ENCODE peak calls at places on chromosomes 5 and 9, in eight cellular contexts. Z, Q, N, B, D, P, E and K are unnamed samples. For H4K20me1 and H3K4me1, the result is how much of the 10 kb centered on the place peaks cover.

GRCh38 chr9:83011611-83012010 is 51.3 kb downstream of the RASEF start:
- DNase-seq in Z (no peak), Q (no peak), N (no peak), B (no peak), D (no peak), P (peak), E (no peak), K (no peak)

GRCh38 chr9:99962685-99963261 is 56.3 kb downstream of the STX17 start:
- DNase-seq in Z (peak), Q (no peak), N (no peak), B (no peak), D (no peak), P (peak), E (no peak), K (no peak)

GRCh38 chr9:105672711-105673234 is 10.5 kb downstream of the TAL2 start:
- DNase-seq in Z (no peak), Q (no peak), N (no peak), B (no peak), D (no peak), P (no peak), E (peak), K (no peak)

GRCh38 chr5:73198833-73199592 is 26.0 kb downstream of the TMEM174 start:
- DNase-seq in Z (no peak), Q (no peak), N (no peak), B (no peak), D (no peak), P (no peak), E (no peak), K (no peak)

GRCh38 chr9:18216376-18216775 is 257.6 kb upstream of the ADAMTSL1 start:
- DNase-seq in Z (no peak), Q (no peak), N (no peak), B (no peak), D (no peak), P (no peak), E (no peak), K (no peak)

GRCh38 chr5:7983433-7983832 is 114.5 kb downstream of the MTRR start:
- DNase-seq in Z (no peak), Q (no peak), N (no peak), B (no peak), D (no peak), P (no peak), E (no peak), K (no peak)

GRCh38 chr9:137456864-137457405 is 2.2 kb downstream of the NSMF start:
- DNase-seq in Z (no peak), Q (no peak), N (no peak), B (no peak), D (no peak), P (no peak), E (no peak), K (no peak)

GRCh38 chr5:150068472-150068871 is 17.9 kb downstream of the CSF1R start:
- DNase-seq in Z (no peak), Q (no peak), N (peak), B (no peak), D (no peak), P (no peak), E (no peak), K (peak)

GRCh38 chr9:38388283-38389223 is 3.9 kb upstream of the ALDH1B1 start:
- DNase-seq in Z (no peak), Q (no peak), N (no peak), B (no peak), D (no peak), P (peak), E (no peak), K (no peak)

GRCh38 chr5:77843570-77844407 is 67.7 kb upstream of the TBCA start:
- DNase-seq in Z (no peak), Q (no peak), N (no peak), B (peak), D (no peak), P (no peak), E (no peak), K (no peak)

GRCh38 chr5:150347003-150347402 is 10.5 kb upstream of the TCOF1 start:
- DNase-seq in Z (no peak), Q (no peak), N (no peak), B (no peak), D (no peak), P (no peak), E (no peak), K (no peak)

GRCh38 chr9:34171753-34172535 is 6.9 kb upstream of the UBAP1 start:
- DNase-seq in Z (no peak), Q (no peak), N (no peak), B (no peak), D (no peak), P (no peak), E (peak), K (no peak)

GRCh38 chr9:19799784-19800183 is 10.9 kb upstream of the SLC24A2 start:
- DNase-seq in Z (no peak), Q (no peak), N (no peak), B (no peak), D (no peak), P (no peak), E (no peak), K (no peak)

GRCh38 chr9:127907867-127908659 is 8.7 kb upstream of the ST6GALNAC6 start:
- DNase-seq in Z (no peak), Q (no peak), N (no peak), B (no peak), D (no peak), P (no peak), E (no peak), K (no peak)

GRCh38 chr9:82057805-82058204 is 69.2 kb downstream of the SPATA31D1 start:
- DNase-seq in Z (no peak), Q (no peak), N (no peak), B (peak), D (no peak), P (no peak), E (peak), K (no peak)

GRCh38 chr9:10015755-10016154 is 597.0 kb downstream of the PTPRD start:
- DNase-seq in Z (no peak), Q (no peak), N (no peak), B (no peak), D (no peak), P (no peak), E (no peak), K (no peak)

GRCh38 chr9:33172735-33173238 is 5.7 kb upstream of the B4GALT1 start:
- DNase-seq in Z (no peak), Q (no peak), N (no peak), B (peak), D (no peak), P (no peak), E (no peak), K (no peak)

GRCh38 chr9:136060671-136061371 is 34.3 kb downstream of the NACC2 start:
- DNase-seq in Z (no peak), Q (no peak), N (no peak), B (no peak), D (no peak), P (no peak), E (no peak), K (no peak)

GRCh38 chr5:175814676-175815075 is 56.7 kb upstream of the CPLX2 start:
- DNase-seq in Z (peak), Q (peak), N (no peak), B (peak), D (peak), P (peak), E (no peak), K (peak)

GRCh38 chr5:42811591-42812392 is at the start of gene SELENOP:
- DNase-seq in Z (peak), Q (peak), N (peak), B (peak), D (peak), P (no peak), E (no peak), K (peak)

GRCh38 chr5:13745508-13745907 is 199.0 kb downstream of the DNAH5 start:
- DNase-seq in Z (peak), Q (peak), N (peak), B (no peak), D (no peak), P (peak), E (no peak), K (no peak)

GRCh38 chr5:3597002-3597726 is 1.5 kb downstream of the IRX1 start:
- DNase-seq in Z (no peak), Q (no peak), N (no peak), B (no peak), D (no peak), P (peak), E (no peak), K (no peak)

GRCh38 chr5:14364576-14365472 is 216.8 kb upstream of the OTULINL start:
- DNase-seq in Z (peak), Q (peak), N (peak), B (peak), D (peak), P (no peak), E (peak), K (peak)

GRCh38 chr5:57186194-57186593 is 12.3 kb downstream of the GPBP1 start:
- DNase-seq in Z (no peak), Q (no peak), N (no peak), B (peak), D (no peak), P (no peak), E (no peak), K (no peak)

GRCh38 chr9:136323420-136323819 is 3.9 kb upstream of the GPSM1 start:
- DNase-seq in Z (peak), Q (no peak), N (no peak), B (no peak), D (no peak), P (no peak), E (no peak), K (peak)

GRCh38 chr5:146051678-146052077 is 53.7 kb downstream of the PLAC8L1 start:
- DNase-seq in Z (no peak), Q (no peak), N (no peak), B (no peak), D (no peak), P (peak), E (no peak), K (no peak)

GRCh38 chr9:107351382-107352045 is 68.4 kb downstream of the RAD23B start:
- DNase-seq in Z (peak), Q (peak), N (no peak), B (peak), D (peak), P (no peak), E (no peak), K (peak)

GRCh38 chr5:125263346-125263745 is 516.9 kb upstream of the ZNF608 start:
- DNase-seq in Z (no peak), Q (no peak), N (peak), B (no peak), D (no peak), P (no peak), E (no peak), K (no peak)

GRCh38 chr9:132548971-132549649 is 33.3 kb upstream of the BARHL1 start:
- DNase-seq in Z (no peak), Q (peak), N (no peak), B (no peak), D (peak), P (peak), E (no peak), K (peak)

GRCh38 chr9:129609486-129610192 is 11.3 kb downstream of the C9orf50 start:
- DNase-seq in Z (no peak), Q (no peak), N (no peak), B (peak), D (no peak), P (peak), E (peak), K (no peak)

GRCh38 chr5:4941957-4942830 is 197.9 kb upstream of the ADAMTS16 start:
- DNase-seq in Z (no peak), Q (peak), N (no peak), B (peak), D (no peak), P (no peak), E (no peak), K (peak)

GRCh38 chr9:88923653-88924284 is 67.5 kb upstream of the S1PR3 start:
- DNase-seq in Z (no peak), Q (no peak), N (no peak), B (no peak), D (no peak), P (no peak), E (no peak), K (no peak)

GRCh38 chr5:38069360-38069759 is 189.0 kb upstream of the EGFLAM start:
- DNase-seq in Z (peak), Q (no peak), N (no peak), B (peak), D (no peak), P (peak), E (no peak), K (no peak)

GRCh38 chr9:137095664-137096517 is 9.1 kb downstream of the MAN1B1 start:
- DNase-seq in Z (no peak), Q (no peak), N (no peak), B (no peak), D (no peak), P (no peak), E (peak), K (no peak)

GRCh38 chr5:168649306-168649705 is 70.1 kb upstream of the PANK3 start:
- DNase-seq in Z (peak), Q (no peak), N (no peak), B (no peak), D (no peak), P (no peak), E (no peak), K (no peak)

GRCh38 chr5:147860641-147861025 is 17.9 kb upstream of the SCGB3A2 start:
- DNase-seq in Z (no peak), Q (no peak), N (no peak), B (no peak), D (no peak), P (no peak), E (no peak), K (no peak)
- H4K20me1 ChIP-seq in Z (under half), Q (under half), N (under half), B (under half), D (under half), P (under half), E (under half), K (under half)

GRCh38 chr9:134376386-134377142 is 50.3 kb downstream of the RXRA start:
- DNase-seq in Z (no peak), Q (no peak), N (peak), B (no peak), D (no peak), P (no peak), E (no peak), K (no peak)
- H3K4me1 ChIP-seq in Z (half or more), Q (under half), N (under half), B (half or more), D (half or more), P (under half), E (under half), K (half or more)

DNA sequence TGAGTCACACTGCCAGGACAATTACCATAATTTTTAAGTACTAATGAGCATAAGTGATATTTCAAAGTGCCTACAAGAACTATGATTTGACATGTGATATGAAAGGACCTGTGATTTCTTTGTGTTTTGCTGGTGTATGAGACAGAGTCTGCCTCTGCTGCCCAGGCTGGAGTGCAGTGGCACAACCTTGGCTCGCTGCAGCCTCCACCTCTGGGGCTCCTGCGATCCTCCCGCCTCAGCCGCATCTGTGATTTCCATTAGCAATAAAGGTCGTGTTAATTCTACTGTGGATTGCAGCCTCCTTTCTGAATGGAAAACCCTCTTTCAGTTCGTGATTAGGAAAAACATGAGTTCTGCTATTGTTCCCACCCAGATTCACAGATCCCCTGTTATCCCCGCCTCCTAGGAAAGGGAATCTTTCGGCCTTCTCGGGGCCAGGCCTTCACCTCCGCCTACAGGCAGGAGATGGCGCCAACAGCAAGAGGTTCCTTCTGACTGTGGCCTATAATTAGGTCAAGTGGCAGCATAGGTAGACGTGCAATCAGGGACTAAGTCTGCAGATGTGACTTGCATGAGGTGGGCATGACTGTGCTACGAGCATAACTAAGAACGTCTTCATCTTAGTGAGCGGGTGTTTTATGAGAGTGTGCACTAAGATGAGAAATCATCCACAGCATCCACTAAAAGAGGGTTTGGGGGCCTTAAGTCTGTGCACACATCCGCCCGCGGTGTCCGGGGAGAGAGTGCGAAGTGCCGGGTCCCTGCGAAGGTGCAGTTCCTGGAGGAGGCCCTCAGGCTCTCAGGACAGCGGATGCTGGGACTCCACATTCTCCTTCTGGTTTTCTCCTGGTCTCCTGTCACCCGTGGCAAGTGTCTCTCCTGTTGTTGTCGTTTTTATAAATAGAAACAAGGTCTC is 23.1 kb downstream of the TRIM7 start:
- DNase-seq in Z (peak), Q (peak), N (peak), B (peak), D (peak), P (peak), E (peak), K (peak)
- H3K4me2 ChIP-seq in Z (no peak), Q (no peak), N (no peak), B (no peak), D (peak), P (no peak), E (peak), K (peak)

GRCh38 chr9:36936498-36936831 is 97.6 kb downstream of the PAX5 start:
- DNase-seq in Z (no peak), Q (peak), N (no peak), B (no peak), D (no peak), P (no peak), E (no peak), K (peak)
- H4K20me1 ChIP-seq in Z (under half), Q (under half), N (under half), B (under half), D (under half), P (under half), E (under half), K (under half)